ENCODE peak calls at places on chromosomes 2 and 18, in four cellular contexts. H is K562, T is A549, Y is HepG2. F is an unnamed sample.

GRCh38 chr2:139281124-139281523 is 500.9 kb upstream of the NXPH2 start:
- DNase-seq in H (no peak), T (no peak), Y (no peak), F (no peak)

GRCh38 chr2:156294945-156295580 is 37.5 kb downstream of the NR4A2 start:
- DNase-seq in H (no peak), T (no peak), Y (no peak), F (no peak)

GRCh38 chr2:136764397-136765255 is 719 bp upstream of the THSD7B start:
- DNase-seq in H (no peak), T (no peak), Y (no peak), F (no peak)

GRCh38 chr2:123211181-123211580 is 813.9 kb upstream of the CNTNAP5 start:
- DNase-seq in H (no peak), T (no peak), Y (no peak), F (no peak)

GRCh38 chr18:33579147-33579867 is 1.3 kb downstream of the ASXL3 start:
- DNase-seq in H (no peak), T (no peak), Y (no peak), F (no peak)

GRCh38 chr2:235493402-235493774 is 455 bp upstream of the AGAP1 start:
- DNase-seq in H (peak; percentile 40), T (peak; percentile 43), Y (no peak), F (no peak)

GRCh38 chr2:107693604-107694003 is 133.1 kb upstream of the RGPD4 start:
- DNase-seq in H (no peak), T (no peak), Y (no peak), F (no peak)

GRCh38 chr2:212842544-212843185 is 304.1 kb upstream of the ERBB4 start:
- DNase-seq in H (no peak), T (no peak), Y (no peak), F (no peak)

GRCh38 chr2:55843096-55843991 is 80.2 kb downstream of the EFEMP1 start:
- DNase-seq in H (peak; percentile 19), T (peak; percentile 95), Y (peak; percentile 59), F (no peak)

GRCh38 chr2:51079945-51080344 is 48.0 kb upstream of the NRXN1 start:
- DNase-seq in H (no peak), T (no peak), Y (no peak), F (no peak)

GRCh38 chr2:974454-974853 is 23.8 kb downstream of the SNTG2 start:
- DNase-seq in H (no peak), T (no peak), Y (no peak), F (no peak)

GRCh38 chr2:60100034-60100433 is 453.4 kb downstream of the BCL11A start:
- DNase-seq in H (no peak), T (no peak), Y (no peak), F (no peak)

GRCh38 chr2:101253013-101253712 is 477 bp downstream of the CNOT11 start:
- DNase-seq in H (peak; percentile 67), T (peak; percentile 71), Y (no peak), F (no peak)

GRCh38 chr2:218569661-218570500 is 1.2 kb downstream of the CNOT9 start:
- DNase-seq in H (peak; percentile 34), T (peak; percentile 24), Y (peak; percentile 34), F (no peak)

GRCh38 chr18:48164701-48165100 is 234.2 kb upstream of the SMAD2 start:
- DNase-seq in H (no peak), T (no peak), Y (no peak), F (no peak)

GRCh38 chr18:35933982-35934381 is 38.5 kb upstream of the RMP24 start:
- DNase-seq in H (no peak), T (peak; percentile 28), Y (peak; percentile 24), F (no peak)

GRCh38 chr2:85601771-85602475 is 575 bp downstream of the TMEM150A start:
- DNase-seq in H (no peak), T (peak; percentile 51), Y (peak; percentile 61), F (no peak)

GRCh38 chr2:149885468-149885867 is 297.9 kb upstream of the MMADHC start:
- DNase-seq in H (no peak), T (no peak), Y (no peak), F (no peak)

GRCh38 chr2:170115501-170116229 is 62.3 kb upstream of the MYO3B start:
- DNase-seq in H (peak; percentile 40), T (no peak), Y (no peak), F (no peak)

GRCh38 chr2:88059979-88060906 is 4.7 kb upstream of the KRCC1 start:
- DNase-seq in H (peak; percentile 62), T (peak; percentile 55), Y (peak; percentile 60), F (no peak)

GRCh38 chr2:126933707-126934106 is 35.0 kb downstream of the TEX51 start:
- DNase-seq in H (no peak), T (no peak), Y (no peak), F (no peak)

GRCh38 chr2:10078704-10079191 is 1.5 kb downstream of the CYS1 start:
- DNase-seq in H (no peak), T (no peak), Y (no peak), F (no peak)

GRCh38 chr2:108868911-108869310 is 82.3 kb downstream of the CCDC138 start:
- DNase-seq in H (no peak), T (no peak), Y (no peak), F (no peak)

GRCh38 chr2:88671786-88672427 is 19.6 kb upstream of the RPIA start:
- DNase-seq in H (peak; percentile 61), T (peak; percentile 64), Y (peak; percentile 50), F (no peak)

GRCh38 chr2:113225505-113226259 is 51.9 kb downstream of the PSD4 start:
- DNase-seq in H (no peak), T (peak; percentile 84), Y (no peak), F (no peak)

GRCh38 chr2:157901325-157901724 is 25.2 kb upstream of the ACVR1 start:
- DNase-seq in H (peak; percentile 46), T (no peak), Y (no peak), F (no peak)

GRCh38 chr2:10535703-10536102 is 87.6 kb upstream of the ODC1 start:
- DNase-seq in H (no peak), T (peak; percentile 55), Y (no peak), F (no peak)

GRCh38 chr2:102615620-102616436 is 3.5 kb upstream of the SLC9A2 start:
- DNase-seq in H (peak; percentile 81), T (peak; percentile 75), Y (peak; percentile 60), F (no peak)

DNA sequence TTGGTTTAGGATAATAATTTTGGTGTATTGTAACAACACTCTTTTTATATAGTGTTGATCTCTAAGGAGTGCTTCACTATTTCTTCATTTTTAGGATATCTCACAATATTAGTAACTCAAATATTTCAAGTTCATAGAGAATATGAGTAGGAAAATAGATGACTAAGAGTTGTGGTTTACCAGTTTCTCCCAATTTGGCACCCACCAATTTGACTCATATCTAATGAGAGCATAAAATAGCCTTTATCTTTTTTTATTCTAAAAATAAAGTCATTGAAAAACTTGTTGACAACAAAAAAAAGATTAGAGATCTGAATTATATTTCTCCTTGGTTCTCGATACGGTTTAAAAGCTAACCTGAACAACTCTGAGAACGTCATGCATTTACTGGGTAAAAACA is 204.0 kb downstream of the PARD3B start:
- DNase-seq in H (no peak), T (no peak), Y (no peak), F (no peak)
- TF ChIP-seq POLR2AphosphoS2 in H (no peak), T (no peak), Y (no peak), F (no peak)

DNA sequence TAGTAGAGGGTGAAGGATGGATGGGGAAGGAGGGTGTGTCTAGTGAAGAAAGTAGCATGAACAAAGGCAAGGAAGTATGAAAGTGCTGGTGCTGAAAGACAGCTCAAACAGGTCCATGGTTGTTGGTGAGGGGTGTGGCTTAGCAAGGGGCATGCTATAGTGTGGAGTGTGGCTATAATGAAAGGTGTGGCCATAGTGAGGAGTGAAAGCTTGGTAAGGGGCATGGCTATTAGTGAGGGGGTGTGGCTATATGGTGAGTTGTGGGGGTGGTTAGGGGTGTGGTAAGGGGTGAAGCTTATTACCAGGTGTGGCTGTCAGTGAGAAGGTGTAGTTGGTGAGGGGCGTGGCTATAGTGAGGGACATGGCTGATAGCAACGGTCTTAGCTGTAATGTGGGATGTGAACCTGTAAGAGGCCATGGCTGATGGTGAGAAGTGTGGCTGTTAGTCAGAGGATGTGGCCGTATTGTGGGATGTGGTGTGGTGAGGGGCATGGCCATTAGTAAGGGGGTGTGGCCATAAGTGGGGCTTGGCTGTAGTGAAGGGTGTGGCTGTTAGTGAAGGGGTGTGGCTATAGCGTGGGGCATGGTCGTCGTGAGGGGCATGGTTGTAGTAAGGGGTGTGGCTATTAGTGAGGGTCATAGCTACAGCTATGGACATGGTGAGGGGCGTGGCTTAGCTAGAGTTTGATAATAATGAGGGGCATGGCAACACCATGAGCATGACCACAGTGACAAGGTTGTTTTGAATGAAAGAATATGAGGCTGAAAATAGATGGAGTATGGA is 549.6 kb downstream of the FBXO15 start:
- DNase-seq in H (no peak), T (no peak), Y (no peak), F (no peak)
- TF ChIP-seq POLR2AphosphoS2 in H (no peak), T (no peak), Y (no peak), F (no peak)

GRCh38 chr2:72916743-72917137 is 579 bp upstream of the EMX1 start:
- DNase-seq in H (no peak), T (no peak), Y (no peak), F (no peak)

GRCh38 chr2:72915907-72916742 is 1.2 kb upstream of the EMX1 start:
- DNase-seq in H (peak; percentile 66), T (peak; percentile 68), Y (peak; percentile 60), F (no peak)

GRCh38 chr2:72913531-72914225 is 3.6 kb upstream of the EMX1 start:
- DNase-seq in H (no peak), T (peak; percentile 66), Y (no peak), F (no peak)

GRCh38 chr2:72915076-72915906 is 2.0 kb upstream of the EMX1 start:
- DNase-seq in H (no peak), T (no peak), Y (no peak), F (no peak)

GRCh38 chr2:72914226-72915075 is 2.9 kb upstream of the EMX1 start:
- DNase-seq in H (no peak), T (no peak), Y (no peak), F (no peak)
- TF ChIP-seq POLR2AphosphoS2 in H (no peak), T (no peak), Y (no peak), F (no peak)

DNA sequence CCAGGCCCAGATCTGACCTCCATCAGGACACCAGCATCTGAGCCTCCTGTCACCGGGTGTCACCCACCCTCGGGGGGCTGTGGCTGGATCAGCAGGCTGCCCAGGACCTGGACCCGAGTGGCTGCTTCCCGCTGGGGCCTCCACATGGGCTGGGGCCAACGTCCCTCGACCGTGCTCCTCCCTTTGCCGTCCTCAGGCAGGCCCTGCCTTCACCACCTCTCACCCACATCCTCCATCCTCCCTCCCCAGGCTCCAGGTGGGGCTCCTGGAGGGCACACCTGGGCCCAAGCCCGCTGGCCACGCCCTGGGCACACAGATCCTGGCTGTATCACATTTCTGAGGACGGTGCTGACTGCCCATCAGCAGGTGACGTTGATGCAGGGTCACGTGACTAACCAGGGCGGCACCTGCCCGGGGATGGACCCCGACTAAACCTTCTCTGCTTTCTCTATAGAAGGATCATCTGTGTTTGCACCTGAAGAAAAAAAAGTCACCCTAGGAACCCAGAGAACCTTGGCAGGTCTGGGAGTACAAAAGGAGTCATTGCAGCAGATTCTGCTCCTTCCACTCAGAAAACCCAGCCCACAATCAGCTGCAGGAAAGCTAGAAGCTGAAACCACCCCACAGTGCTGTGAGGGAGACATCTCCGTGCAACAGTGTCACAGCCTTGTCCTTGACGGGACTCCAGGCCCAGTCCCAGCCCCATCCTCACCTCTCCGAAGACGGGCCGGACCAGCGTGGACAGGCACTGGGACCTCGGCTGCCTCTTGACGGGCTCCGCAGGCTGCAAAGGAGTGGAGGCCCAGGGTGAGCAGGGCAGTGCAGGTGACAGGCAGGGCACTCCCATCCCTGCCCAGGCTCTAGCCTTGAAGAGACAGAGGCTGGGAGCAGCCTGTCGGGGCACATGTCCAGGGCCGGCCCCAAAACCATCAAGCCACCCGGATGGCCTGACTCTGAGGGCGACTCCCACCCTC is 11.2 kb downstream of the STK25 start:
- DNase-seq in H (no peak), T (no peak), Y (no peak), F (no peak)
- TF ChIP-seq POLR2AphosphoS2 in H (no peak), T (no peak), Y (no peak), F (no peak)

GRCh38 chr2:135694711-135695110 is 46.9 kb upstream of the UBXN4 start:
- DNase-seq in H (no peak), T (no peak), Y (no peak), F (no peak)
- TF ChIP-seq POLR2AphosphoS2 in H (no peak), T (no peak), Y (no peak), F (no peak)

F was measured in GM12878.